ENCODE peak calls at places on chromosomes 12 and 14, in nine cellular contexts. I is AG04450, V is germinal center, C is RPMI7951, J is neural crest cell, L is D341Med, Z is ovary, F is AG08396, E is tibial nerve. O is an unnamed sample.

GRCh38 chr12:26298785-26299621 is 103.6 kb downstream of the SSPN start:
- DNase-seq in I (no peak), V (peak), C (peak), J (no peak), L (no peak), Z (no peak), F (peak), E (no peak), O (peak)

GRCh38 chr12:50119387-50119786 is 7.4 kb downstream of the COX14 start:
- DNase-seq in I (no peak), V (no peak), C (no peak), J (no peak), L (no peak), Z (no peak), F (no peak), E (no peak), O (no peak)

GRCh38 chr12:76018111-76018510 is 13.5 kb downstream of the PHLDA1 start:
- DNase-seq in I (no peak), V (no peak), C (peak), J (no peak), L (no peak), Z (no peak), F (no peak), E (no peak), O (no peak)

GRCh38 chr14:94042433-94043091 is 16.4 kb downstream of the OTUB2 start:
- DNase-seq in I (no peak), V (no peak), C (no peak), J (no peak), L (no peak), Z (no peak), F (no peak), E (no peak), O (no peak)

GRCh38 chr12:67355428-67356385 is 86.5 kb downstream of the CAND1 start:
- DNase-seq in I (peak), V (peak), C (peak), J (peak), L (peak), Z (no peak), F (peak), E (no peak), O (peak)

GRCh38 chr12:33439587-33440011 is at the start of gene SYT10:
- DNase-seq in I (no peak), V (peak), C (no peak), J (peak), L (peak), Z (no peak), F (peak), E (no peak), O (peak)

GRCh38 chr14:73467377-73467776 is 9.0 kb upstream of the NUMB start:
- DNase-seq in I (no peak), V (no peak), C (peak), J (no peak), L (no peak), Z (no peak), F (no peak), E (no peak), O (peak)

GRCh38 chr12:53869500-53869899 is 69.1 kb upstream of the HOXC13 start:
- DNase-seq in I (no peak), V (no peak), C (peak), J (no peak), L (no peak), Z (no peak), F (no peak), E (no peak), O (no peak)

GRCh38 chr14:94171208-94171607 is 2.9 kb upstream of the PPP4R4 start:
- DNase-seq in I (no peak), V (no peak), C (no peak), J (no peak), L (no peak), Z (no peak), F (peak), E (no peak), O (no peak)

GRCh38 chr14:75906680-75907280 is 75.0 kb downstream of the TGFB3 start:
- DNase-seq in I (peak), V (peak), C (peak), J (peak), L (peak), Z (peak), F (peak), E (peak), O (peak)

GRCh38 chr12:39287817-39288216 is 155.1 kb downstream of the KIF21A start:
- DNase-seq in I (no peak), V (no peak), C (no peak), J (no peak), L (no peak), Z (no peak), F (no peak), E (no peak), O (no peak)